ENCODE peak calls at places on chromosome 7, in four cellular contexts. F is GM12865, O is stomach, A is HCT116. V is an unnamed sample.

GRCh38 chr7:30162622-30163124 is 27.9 kb downstream of the MTURN start:
- DNase-seq in F (peak), A (no peak), O (no peak), V (no peak)

GRCh38 chr7:96709381-96710228 is at the start of gene SEM1:
- DNase-seq in A (peak), O (peak), F (peak), V (peak)

GRCh38 chr7:1369856-1370657 is 89.2 kb downstream of the MICALL2 start:
- DNase-seq in F (no peak), O (no peak), A (no peak), V (no peak)

GRCh38 chr7:102426268-102427031 is 6.9 kb upstream of the ORAI2 start:
- DNase-seq in O (no peak), A (no peak), F (peak), V (peak)

GRCh38 chr7:145986248-145986874 is 130.2 kb upstream of the CNTNAP2 start:
- DNase-seq in F (no peak), A (no peak), O (no peak), V (no peak)

GRCh38 chr7:44307301-44307900 is 18.0 kb downstream of the CAMK2B start:
- DNase-seq in A (peak), O (peak), F (peak), V (peak)

GRCh38 chr7:6170571-6171531 is 101.6 kb downstream of the CYTH3 start:
- DNase-seq in A (no peak), O (no peak), F (no peak), V (no peak)

GRCh38 chr7:27782849-27783248 is 42.9 kb downstream of the TAX1BP1 start:
- DNase-seq in O (no peak), F (no peak), A (no peak), V (no peak)

DNA sequence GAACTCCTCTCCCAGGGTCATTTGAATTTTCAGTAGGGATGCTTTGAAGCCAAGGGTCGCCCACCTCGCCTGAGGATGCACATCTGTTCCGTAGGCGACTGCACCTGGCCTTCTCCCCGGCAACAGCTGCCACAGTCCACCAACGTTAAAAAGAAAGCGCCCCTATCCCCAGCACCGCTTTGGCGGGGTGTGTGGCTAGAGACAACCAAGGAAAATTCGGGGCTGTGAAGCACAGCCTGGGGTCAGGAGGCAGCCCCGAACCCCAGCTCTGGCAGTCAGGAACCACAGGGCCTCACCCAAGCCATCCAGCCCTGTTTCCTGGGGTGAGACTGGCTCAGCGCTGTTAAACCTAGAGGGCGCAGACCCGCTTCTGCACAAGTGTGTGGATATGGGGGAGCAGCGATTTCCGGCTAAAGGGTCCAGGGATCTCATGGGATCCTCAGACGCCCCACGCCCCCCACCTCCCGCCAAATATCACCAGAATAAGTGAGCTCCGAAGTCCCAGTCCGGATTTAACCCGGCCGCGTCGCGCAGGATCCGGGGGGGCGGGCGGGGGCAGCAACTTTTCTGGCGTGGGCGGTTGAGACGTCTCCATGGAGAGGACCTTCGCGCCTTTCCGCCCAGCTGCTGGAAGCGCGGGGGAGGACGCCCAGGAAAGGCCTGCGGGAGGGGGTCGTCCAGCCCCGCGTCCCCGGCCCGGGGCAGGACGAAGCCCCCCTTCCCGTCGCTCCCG is 821 bp downstream of the ZC3HAV1L start:
- DNase-seq in A (no peak), O (no peak), F (peak), V (peak)
- TF ChIP-seq CTCF in A (no peak), O (no peak), F (no peak), V (no peak)

GRCh38 chr7:54788664-54789063 is 29.7 kb upstream of the SEC61G start:
- DNase-seq in A (peak), O (no peak), F (peak), V (peak)
- TF ChIP-seq CTCF in A (peak), O (peak), F (peak), V (peak)

DNA sequence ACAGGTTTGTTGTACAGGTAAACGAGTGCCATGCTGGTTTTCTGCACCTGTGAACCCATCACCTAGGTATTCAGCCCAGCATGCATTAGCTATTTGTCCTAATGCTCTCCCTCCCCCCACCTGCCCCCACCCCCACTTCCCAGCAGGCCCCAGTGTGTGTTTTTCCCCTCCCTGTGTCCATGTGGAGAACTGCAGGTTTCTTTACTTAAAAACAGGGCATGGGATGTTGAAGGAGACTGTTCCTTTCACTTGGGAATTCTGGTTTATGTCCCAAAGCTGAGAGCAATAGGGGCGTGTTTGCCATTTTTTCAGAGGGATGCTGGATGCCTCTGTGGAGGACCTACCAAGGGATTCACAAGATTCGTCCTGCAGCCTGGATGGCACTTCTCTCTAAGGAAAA is 135.8 kb downstream of the GALNT17 start:
- DNase-seq in A (no peak), O (no peak), F (no peak), V (no peak)
- TF ChIP-seq CTCF in A (no peak), O (no peak), F (no peak), V (no peak)

DNA sequence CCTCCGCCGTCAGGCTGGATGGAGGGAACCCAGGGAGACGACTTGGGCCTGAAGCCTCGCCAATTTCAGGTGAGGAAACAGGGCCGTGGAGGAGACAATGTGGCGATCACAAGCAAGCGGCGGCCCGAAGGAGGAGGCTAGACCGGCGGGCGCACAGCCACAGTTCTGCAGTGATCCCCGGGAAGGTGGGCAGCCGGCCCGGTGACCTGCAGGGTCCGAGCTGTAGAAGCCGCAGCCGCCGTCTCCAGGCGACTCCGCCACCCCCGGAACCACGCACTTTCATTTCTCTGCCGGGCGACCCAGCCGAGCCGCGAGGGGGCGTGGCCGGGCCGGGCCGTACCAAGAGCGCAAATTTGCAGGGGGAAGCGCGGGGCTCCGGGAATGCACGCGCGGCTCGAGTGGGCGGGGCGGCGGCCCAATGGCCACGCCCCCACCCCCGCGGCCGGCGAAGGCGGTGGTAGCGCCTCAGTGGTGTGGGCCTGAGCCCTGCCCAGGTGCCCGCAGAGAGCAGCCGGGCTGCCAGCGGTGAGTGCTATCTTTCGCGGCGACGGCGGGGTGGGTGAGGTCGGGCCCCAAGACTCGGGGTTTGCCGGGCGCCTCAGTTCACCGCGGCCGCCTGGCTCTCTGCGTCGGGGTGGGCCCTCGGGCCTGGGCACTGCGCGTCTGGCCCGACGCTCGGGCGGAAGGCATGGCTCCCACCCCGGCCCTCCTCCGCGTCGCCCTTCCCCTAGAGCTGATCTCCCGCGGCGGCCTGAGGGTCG is at the start of gene POR:
- DNase-seq in O (peak), F (peak), A (peak), V (peak)
- TF ChIP-seq CTCF in O (peak), F (no peak), A (no peak), V (no peak)

V was measured in GM10248.